ENCODE peak calls at places on chromosomes 16 and 17, in eight cellular contexts. R, C, K, E, W, D, Q and Z are unnamed samples.

GRCh38 chr17:57110579-57111367 is 25.7 kb downstream of the AKAP1 start:
- DNase-seq in R (no peak), D (no peak), C (no peak), W (no peak), Q (no peak), E (no peak), K (no peak), Z (peak; percentile 62)

GRCh38 chr16:22928882-22929281 is 114.9 kb downstream of the HS3ST2 start:
- DNase-seq in E (no peak), Q (no peak), W (no peak), D (no peak), K (no peak), C (no peak), R (no peak), Z (no peak)

GRCh38 chr16:2819179-2819938 is 2.3 kb downstream of the PRSS21 start:
- DNase-seq in Q (no peak), D (no peak), K (no peak), R (no peak), W (no peak), C (no peak), E (peak; percentile 40), Z (peak; percentile 17)

GRCh38 chr17:15966879-15967248 is 21.9 kb downstream of the ADORA2B start:
- DNase-seq in Q (no peak), C (no peak), W (no peak), K (no peak), R (peak; percentile 91), D (no peak), E (peak; percentile 47), Z (no peak)

GRCh38 chr17:15446036-15446435 is 21.4 kb downstream of the CDRT4 start:
- DNase-seq in C (no peak), W (no peak), Q (no peak), K (no peak), E (no peak), D (peak; percentile 21), R (peak; percentile 80), Z (no peak)

GRCh38 chr17:62708587-62708986 is 81.1 kb downstream of the MRC2 start:
- DNase-seq in D (no peak), K (no peak), E (no peak), R (peak; percentile 28), W (no peak), C (no peak), Q (no peak), Z (no peak)

GRCh38 chr17:67868176-67868575 is 42.9 kb downstream of the BPTF start:
- DNase-seq in D (no peak), K (no peak), C (no peak), E (no peak), Q (no peak), R (no peak), W (no peak), Z (no peak)

GRCh38 chr16:9134306-9134705 is 42.9 kb downstream of the HAPSTR1 start:
- DNase-seq in E (no peak), W (no peak), D (no peak), Q (no peak), C (no peak), K (no peak), R (no peak), Z (no peak)

GRCh38 chr17:21294321-21295035 is 10.0 kb downstream of the MAP2K3 start:
- DNase-seq in D (no peak), W (no peak), K (no peak), E (no peak), R (no peak), C (no peak), Q (no peak), Z (no peak)

GRCh38 chr17:2595200-2595599 is 1.7 kb downstream of the PAFAH1B1 start:
- DNase-seq in E (no peak), W (peak; percentile 11), K (no peak), R (no peak), D (no peak), C (no peak), Q (no peak), Z (no peak)

GRCh38 chr16:88382491-88383400 is at the start of gene ZNF469:
- DNase-seq in E (peak; percentile 73), Q (peak; percentile 3), D (peak; percentile 62), K (no peak), C (no peak), W (peak; percentile 45), R (no peak), Z (peak; percentile 52)

GRCh38 chr17:21019976-21020575 is 22.7 kb downstream of the USP22 start:
- DNase-seq in Q (peak; percentile 43), W (peak; percentile 32), K (no peak), D (peak; percentile 52), R (no peak), C (no peak), E (peak; percentile 87), Z (peak; percentile 64)

GRCh38 chr17:48293319-48294192 is 136.5 kb downstream of the SKAP1 start:
- DNase-seq in C (no peak), Q (no peak), E (no peak), D (no peak), K (no peak), R (no peak), W (peak; percentile 27), Z (no peak)

GRCh38 chr16:51243836-51244483 is 92.9 kb upstream of the SALL1 start:
- DNase-seq in D (no peak), W (no peak), C (no peak), K (no peak), R (no peak), Q (no peak), E (no peak), Z (no peak)

GRCh38 chr17:65914784-65915342 is 277.1 kb downstream of the CEP112 start:
- DNase-seq in W (no peak), C (no peak), Q (peak; percentile 25), R (no peak), D (no peak), K (no peak), E (no peak), Z (no peak)

GRCh38 chr17:20059728-20060188 is 50.6 kb downstream of the SPECC1 start:
- DNase-seq in R (no peak), C (no peak), K (no peak), D (no peak), E (no peak), Q (no peak), W (peak; percentile 13), Z (no peak)

GRCh38 chr16:2284797-2285576 is 17.1 kb upstream of the RNPS1 start:
- DNase-seq in K (no peak), E (peak; percentile 59), Q (no peak), R (no peak), C (no peak), D (no peak), W (no peak), Z (no peak)

GRCh38 chr17:63919311-63919723 is 678 bp upstream of the GH1 start:
- DNase-seq in K (peak; percentile 70), Q (peak; percentile 80), W (peak; percentile 71), C (no peak), R (peak; percentile 88), D (peak; percentile 80), E (peak; percentile 86), Z (no peak)

GRCh38 chr17:29256735-29257466 is 10.2 kb downstream of the CRYBA1 start:
- DNase-seq in E (no peak), Q (no peak), C (no peak), R (no peak), K (no peak), D (no peak), W (peak; percentile 43), Z (no peak)

GRCh38 chr16:11576427-11577289 is 10.1 kb downstream of the LITAF start:
- DNase-seq in D (no peak), C (no peak), R (no peak), W (no peak), K (no peak), E (peak; percentile 54), Q (no peak), Z (no peak)

GRCh38 chr17:59155439-59156177 is at the start of gene PRR11:
- DNase-seq in W (no peak), E (peak; percentile 96), Q (peak; percentile 89), D (no peak), C (peak; percentile 100), K (peak; percentile 90), R (peak; percentile 100), Z (peak; percentile 95)

GRCh38 chr17:63222655-63223054 is 223.5 kb downstream of the CYB561 start:
- DNase-seq in R (no peak), W (peak; percentile 33), E (no peak), D (no peak), Q (peak; percentile 22), K (no peak), C (no peak), Z (no peak)

GRCh38 chr16:88815901-88816589 is 4.3 kb upstream of the APRT start:
- DNase-seq in K (peak; percentile 69), E (peak; percentile 87), W (peak; percentile 52), Q (peak; percentile 73), C (no peak), D (no peak), R (peak; percentile 76), Z (no peak)

GRCh38 chr16:83335076-83335475 is 472.7 kb upstream of the HSBP1 start:
- DNase-seq in E (no peak), K (no peak), D (no peak), W (no peak), R (no peak), C (no peak), Q (no peak), Z (no peak)

GRCh38 chr17:4573682-4574081 is 10.6 kb upstream of the SMTNL2 start:
- DNase-seq in K (peak; percentile 59), E (peak; percentile 67), W (peak; percentile 31), C (no peak), R (no peak), Q (peak; percentile 82), D (no peak), Z (peak; percentile 76)

GRCh38 chr17:82648761-82649474 is 674 bp upstream of the WDR45B start:
- DNase-seq in K (peak; percentile 50), E (peak; percentile 93), C (no peak), R (peak; percentile 77), D (peak; percentile 73), Q (peak; percentile 55), W (peak; percentile 50), Z (peak; percentile 77)

GRCh38 chr16:69861276-69862030 is 89.7 kb upstream of the CLEC18A start:
- DNase-seq in D (no peak), K (no peak), C (no peak), E (no peak), W (no peak), Q (no peak), R (no peak), Z (no peak)